ENCODE peak calls at places on chromosomes 16 and 17, in four cellular contexts. One of them, this sample, is unnamed.
A peak's percentile ranks its signal among the peaks of the same experiment; 100 is the strongest.

GRCh38 chr16:87411375-87412271 is 19.5 kb downstream of the MAP1LC3B start:
- DNase-seq in SK-N-SH: no peak
- DNase-seq in HCT116: no peak
- DNase-seq in H1: no peak
- DNase-seq in this sample: no peak

GRCh38 chr16:71249399-71249798 is 18.9 kb upstream of the HYDIN start:
- DNase-seq in H1: no peak
- DNase-seq in HCT116: no peak
- DNase-seq in SK-N-SH: no peak
- DNase-seq in this sample: no peak

GRCh38 chr17:61174310-61174709 is 225.3 kb upstream of the TBX2 start:
- DNase-seq in HCT116: no peak
- DNase-seq in H1: no peak
- DNase-seq in SK-N-SH: no peak
- DNase-seq in this sample: no peak

GRCh38 chr17:75481194-75482059 is 25.0 kb downstream of the TMEM94 start:
- DNase-seq in HCT116: no peak
- DNase-seq in H1: no peak
- DNase-seq in SK-N-SH: no peak
- DNase-seq in this sample: no peak

GRCh38 chr16:3496386-3496785 is 1.1 kb upstream of the C16orf90 start:
- DNase-seq in HCT116: no peak
- DNase-seq in H1: no peak
- DNase-seq in SK-N-SH: no peak
- DNase-seq in this sample: no peak

GRCh38 chr16:85401370-85401916 is 211.7 kb upstream of the GSE1 start:
- DNase-seq in SK-N-SH: no peak
- DNase-seq in HCT116: no peak
- DNase-seq in H1: peak; percentile 42
- DNase-seq in this sample: no peak

GRCh38 chr17:78797213-78797612 is 15.1 kb upstream of the CYTH1 start:
- DNase-seq in SK-N-SH: no peak
- DNase-seq in HCT116: no peak
- DNase-seq in H1: no peak
- DNase-seq in this sample: no peak

GRCh38 chr16:5020551-5020950 is 13.2 kb downstream of the NAGPA start:
- DNase-seq in HCT116: no peak
- DNase-seq in SK-N-SH: no peak
- DNase-seq in H1: no peak
- DNase-seq in this sample: no peak

GRCh38 chr16:3793161-3793576 is 75.8 kb upstream of the TRAP1 start:
- DNase-seq in SK-N-SH: no peak
- DNase-seq in H1: no peak
- DNase-seq in HCT116: no peak
- DNase-seq in this sample: no peak

GRCh38 chr17:61091096-61091495 is 308.5 kb upstream of the TBX2 start:
- DNase-seq in H1: no peak
- DNase-seq in HCT116: no peak
- DNase-seq in SK-N-SH: no peak
- DNase-seq in this sample: no peak

GRCh38 chr16:75529959-75530358 is 5.9 kb downstream of the CHST5 start:
- DNase-seq in HCT116: no peak
- DNase-seq in SK-N-SH: no peak
- DNase-seq in H1: no peak
- DNase-seq in this sample: no peak

GRCh38 chr17:78342438-78343098 is 17.3 kb downstream of the SOCS3 start:
- DNase-seq in HCT116: peak; percentile 65
- DNase-seq in H1: no peak
- DNase-seq in SK-N-SH: peak; percentile 51
- DNase-seq in this sample: no peak

GRCh38 chr17:75783069-75783783 is 1.4 kb upstream of the UNK start:
- DNase-seq in H1: no peak
- DNase-seq in HCT116: peak; percentile 80
- DNase-seq in SK-N-SH: peak; percentile 30
- DNase-seq in this sample: peak; percentile 92

GRCh38 chr16:66947302-66948033 is 12.2 kb downstream of the CES2 start:
- DNase-seq in HCT116: peak; percentile 81
- DNase-seq in SK-N-SH: peak; percentile 88
- DNase-seq in H1: peak; percentile 94
- DNase-seq in this sample: peak; percentile 88
- TF ChIP-seq JUND in HCT116: no peak
- TF ChIP-seq JUND in SK-N-SH: no peak
- TF ChIP-seq JUND in H1: no peak
- TF ChIP-seq JUND in this sample: no peak

GRCh38 chr17:28973414-28973813 is 22.1 kb upstream of the PHF12 start:
- DNase-seq in HCT116: no peak
- DNase-seq in SK-N-SH: peak; percentile 86
- DNase-seq in H1: no peak
- DNase-seq in this sample: no peak
- TF ChIP-seq JUND in HCT116: no peak
- TF ChIP-seq JUND in SK-N-SH: no peak
- TF ChIP-seq JUND in H1: no peak
- TF ChIP-seq JUND in this sample: no peak

DNA sequence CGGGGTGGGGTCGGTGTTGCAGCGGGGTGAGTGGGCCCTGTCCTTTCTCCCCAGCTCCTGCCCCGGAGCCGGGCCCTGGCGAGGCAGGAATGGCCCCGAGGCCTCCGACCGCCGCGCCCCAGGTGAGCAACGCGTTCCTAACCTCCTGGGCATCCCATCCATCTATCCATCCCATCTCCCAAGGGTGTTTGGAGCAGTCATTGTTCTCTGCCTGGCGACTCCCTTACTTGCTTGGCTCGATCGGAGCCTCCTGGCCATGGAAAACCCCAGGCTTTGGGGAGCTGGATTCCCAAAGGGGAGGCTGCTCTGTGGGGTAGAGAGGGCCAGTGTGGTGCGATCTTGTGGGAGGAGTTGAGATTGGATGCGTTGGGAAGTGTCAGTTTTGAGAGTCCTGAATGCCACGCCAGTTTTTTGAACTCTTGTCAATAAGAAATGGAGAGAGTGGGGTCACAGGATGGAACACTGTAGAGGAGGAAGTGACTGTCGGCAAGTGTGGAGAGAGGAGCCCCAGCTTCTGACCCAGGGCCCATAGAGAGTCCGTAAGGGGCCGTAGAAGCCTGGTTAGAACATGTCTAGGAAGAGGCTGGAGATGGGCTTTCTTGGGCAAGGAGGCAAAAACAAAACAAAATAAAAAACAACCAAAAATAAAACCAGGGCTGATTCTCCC is 746 bp downstream of the ZFP90 start:
- DNase-seq in HCT116: no peak
- DNase-seq in SK-N-SH: no peak
- DNase-seq in H1: peak; percentile 65
- DNase-seq in this sample: peak; percentile 16
- TF ChIP-seq JUND in HCT116: no peak
- TF ChIP-seq JUND in SK-N-SH: no peak
- TF ChIP-seq JUND in H1: no peak
- TF ChIP-seq JUND in this sample: no peak

GRCh38 chr17:67821871-67822367 is 3.4 kb upstream of the BPTF start:
- DNase-seq in H1: no peak
- DNase-seq in SK-N-SH: no peak
- DNase-seq in HCT116: no peak
- DNase-seq in this sample: no peak

GRCh38 chr17:67819722-67820121 is 5.6 kb upstream of the BPTF start:
- DNase-seq in SK-N-SH: no peak
- DNase-seq in H1: no peak
- DNase-seq in HCT116: no peak
- DNase-seq in this sample: no peak

GRCh38 chr17:67813803-67814180 is 11.5 kb upstream of the BPTF start:
- DNase-seq in H1: no peak
- DNase-seq in HCT116: no peak
- DNase-seq in SK-N-SH: no peak
- DNase-seq in this sample: no peak

GRCh38 chr17:67818110-67819002 is 6.9 kb upstream of the BPTF start:
- DNase-seq in H1: no peak
- DNase-seq in SK-N-SH: no peak
- DNase-seq in HCT116: no peak
- DNase-seq in this sample: no peak
- TF ChIP-seq JUND in H1: no peak
- TF ChIP-seq JUND in SK-N-SH: no peak
- TF ChIP-seq JUND in HCT116: no peak
- TF ChIP-seq JUND in this sample: no peak

GRCh38 chr17:74452841-74453661 is 13.4 kb upstream of the CD300A start:
- DNase-seq in H1: peak; percentile 58
- DNase-seq in SK-N-SH: no peak
- DNase-seq in HCT116: no peak
- DNase-seq in this sample: peak; percentile 79
- TF ChIP-seq JUND in H1: no peak
- TF ChIP-seq JUND in SK-N-SH: no peak
- TF ChIP-seq JUND in HCT116: no peak
- TF ChIP-seq JUND in this sample: no peak

This sample was measured in T47D.